ENCODE peak calls at places on chromosomes 6 and 20, in nine cellular contexts. M, H, Y, Z, P, E, W, O and I are unnamed samples.

GRCh38 chr6:121309768-121310473 is 24.4 kb downstream of the TBC1D32 start:
- DNase-seq in P (no peak), H (no peak), E (peak; percentile 18), O (no peak), Z (peak; percentile 69), Y (no peak), W (no peak), M (no peak), I (no peak)

GRCh38 chr6:11975353-11975977 is 36.6 kb upstream of the HIVEP1 start:
- DNase-seq in E (no peak), W (peak; percentile 73), Y (peak; percentile 38), H (no peak), Z (no peak), P (no peak), M (no peak), O (no peak), I (no peak)

GRCh38 chr6:130529569-130530149 is 163.8 kb downstream of the TMEM200A start:
- DNase-seq in Y (no peak), E (no peak), H (no peak), W (no peak), O (no peak), P (no peak), Z (no peak), M (no peak), I (no peak)

GRCh38 chr6:74250161-74250560 is 554.2 kb downstream of the CD109 start:
- DNase-seq in M (no peak), P (no peak), W (no peak), Z (peak; percentile 23), E (no peak), Y (no peak), H (no peak), O (no peak), I (no peak)

GRCh38 chr20:60693513-60694133 is 558.4 kb upstream of the CDH4 start:
- DNase-seq in H (no peak), Z (no peak), Y (no peak), P (no peak), E (no peak), W (no peak), M (no peak), O (no peak), I (no peak)

GRCh38 chr6:87639373-87639772 is 49.4 kb downstream of the ORC3 start:
- DNase-seq in W (no peak), O (no peak), Z (no peak), M (no peak), H (no peak), P (no peak), Y (no peak), E (no peak), I (no peak)

GRCh38 chr20:47502801-47503239 is 1.1 kb downstream of the NCOA3 start:
- DNase-seq in W (peak; percentile 58), H (no peak), E (peak; percentile 11), Y (peak; percentile 55), M (no peak), P (no peak), O (no peak), Z (peak; percentile 65), I (no peak)

GRCh38 chr6:29941916-29942274 is 437 bp upstream of the HLA-A start:
- DNase-seq in Y (peak; percentile 26), E (no peak), P (no peak), Z (no peak), H (no peak), M (no peak), O (no peak), W (no peak), I (no peak)